ENCODE peak calls at places on chromosome 2, in eight cellular contexts. M is HTR-8/SVneo, J is brain microvascular endothelial cell, O is HCEC 1CT, R is glutamatergic neuron, X is T-helper 1 cell, T is non-pigmented ciliary epithelial cell, H is M059J. K is an unnamed sample.

GRCh38 chr2:180761224-180761623 is 219.2 kb upstream of the UBE2E3 start:
- DNase-seq in O (peak), J (peak), H (peak), X (no peak), R (no peak), T (no peak), M (peak), K (peak)

GRCh38 chr2:180495606-180496005 is 484.8 kb upstream of the UBE2E3 start:
- DNase-seq in T (no peak), X (no peak), J (no peak), M (no peak), O (peak), R (no peak), H (peak), K (peak)

GRCh38 chr2:207115715-207116364 is 49.9 kb downstream of the KLF7 start:
- DNase-seq in M (no peak), J (no peak), R (no peak), T (no peak), O (peak), X (no peak), H (no peak), K (no peak)

GRCh38 chr2:165238295-165238694 is 919 bp upstream of the SCN2A start:
- DNase-seq in R (no peak), T (no peak), J (no peak), M (no peak), O (no peak), X (no peak), H (peak), K (peak)

GRCh38 chr2:8926356-8926755 is 77.1 kb downstream of the MBOAT2 start:
- DNase-seq in R (no peak), X (no peak), J (no peak), M (no peak), T (no peak), H (no peak), O (no peak), K (no peak)

GRCh38 chr2:207352978-207353377 is 176.8 kb upstream of the CREB1 start:
- DNase-seq in M (no peak), T (no peak), R (no peak), J (no peak), X (peak), O (no peak), H (peak), K (no peak)

GRCh38 chr2:24831736-24832421 is 38.7 kb downstream of the CENPO start:
- DNase-seq in M (no peak), H (no peak), T (no peak), R (peak), X (no peak), J (no peak), O (no peak), K (no peak)

GRCh38 chr2:99420031-99420430 is 69.8 kb downstream of the REV1 start:
- DNase-seq in R (no peak), T (no peak), J (no peak), O (peak), M (peak), X (no peak), H (peak), K (no peak)

GRCh38 chr2:106143495-106144215 is 50.4 kb downstream of the UXS1 start:
- DNase-seq in J (no peak), T (no peak), O (no peak), H (peak), R (no peak), X (no peak), M (no peak), K (peak)

GRCh38 chr2:233408366-233409285 is 54.3 kb downstream of the DGKD start:
- DNase-seq in R (no peak), O (no peak), J (no peak), T (no peak), H (no peak), X (no peak), M (no peak), K (no peak)

GRCh38 chr2:95076705-95077520 is 44.7 kb downstream of the MRPS5 start:
- DNase-seq in R (peak), M (peak), X (peak), H (peak), O (no peak), T (peak), J (peak), K (peak)

GRCh38 chr2:24909555-24910177 is 10.4 kb downstream of the ADCY3 start:
- DNase-seq in J (no peak), T (no peak), O (no peak), H (peak), X (no peak), R (no peak), M (no peak), K (peak)

GRCh38 chr2:73938761-73939352 is 12.2 kb downstream of the DGUOK start:
- DNase-seq in M (no peak), R (no peak), T (peak), O (peak), J (peak), H (peak), X (peak), K (peak)

GRCh38 chr2:230170532-230170931 is 49.3 kb downstream of the SP110 start:
- DNase-seq in R (no peak), M (no peak), H (no peak), T (no peak), J (peak), O (no peak), X (peak), K (no peak)

GRCh38 chr2:241859436-241860183 is 916 bp upstream of the PDCD1 start:
- DNase-seq in H (no peak), M (no peak), X (peak), O (peak), T (no peak), J (no peak), R (peak), K (peak)

GRCh38 chr2:66888791-66889631 is 454.1 kb downstream of the MEIS1 start:
- DNase-seq in X (no peak), R (no peak), H (peak), M (no peak), T (peak), O (peak), J (peak), K (peak)

GRCh38 chr2:42711896-42712295 is 52.0 kb downstream of the OXER1 start:
- DNase-seq in J (no peak), H (no peak), X (no peak), R (no peak), T (no peak), M (no peak), O (no peak), K (no peak)

GRCh38 chr2:217203086-217203485 is 343.2 kb upstream of the TNP1 start:
- DNase-seq in M (no peak), X (no peak), T (no peak), R (no peak), H (no peak), O (no peak), J (no peak), K (no peak)

GRCh38 chr2:27285481-27285880 is 3.3 kb downstream of the TRIM54 start:
- DNase-seq in T (no peak), X (no peak), O (no peak), M (no peak), R (no peak), H (no peak), J (no peak), K (no peak)